ENCODE peak calls at places on chromosomes 6 and 20, in six cellular contexts. One of them, this sample, is unnamed.

GRCh38 chr20:59305898-59306640 is 5.7 kb downstream of the EDN3 start:
- DNase-seq in suprapubic skin: no peak
- DNase-seq in HCT116: no peak
- DNase-seq in prostate gland: no peak
- DNase-seq in breast epithelium: no peak
- DNase-seq in upper lobe of left lung: no peak
- DNase-seq in this sample: no peak

GRCh38 chr6:11315743-11316437 is 83.4 kb upstream of the NEDD9 start:
- DNase-seq in suprapubic skin: no peak
- DNase-seq in HCT116: peak; percentile 1
- DNase-seq in prostate gland: peak; percentile 22
- DNase-seq in breast epithelium: peak; percentile 62
- DNase-seq in upper lobe of left lung: no peak
- DNase-seq in this sample: no peak

GRCh38 chr6:36824262-36824661 is 15.0 kb downstream of the CPNE5 start:
- DNase-seq in suprapubic skin: no peak
- DNase-seq in HCT116: no peak
- DNase-seq in prostate gland: peak; percentile 22
- DNase-seq in breast epithelium: no peak
- DNase-seq in upper lobe of left lung: no peak
- DNase-seq in this sample: no peak

GRCh38 chr6:70180904-70181599 is 121.8 kb downstream of the COL9A1 start:
- DNase-seq in suprapubic skin: no peak
- DNase-seq in HCT116: no peak
- DNase-seq in prostate gland: no peak
- DNase-seq in breast epithelium: no peak
- DNase-seq in upper lobe of left lung: no peak
- DNase-seq in this sample: no peak

GRCh38 chr20:23031346-23031745 is 3.8 kb upstream of the SSTR4 start:
- DNase-seq in suprapubic skin: peak; percentile 52
- DNase-seq in HCT116: no peak
- DNase-seq in prostate gland: no peak
- DNase-seq in breast epithelium: no peak
- DNase-seq in upper lobe of left lung: no peak
- DNase-seq in this sample: no peak

GRCh38 chr20:3407426-3408250 is at the start of gene DNAAF9:
- DNase-seq in suprapubic skin: peak; percentile 91
- DNase-seq in HCT116: peak; percentile 38
- DNase-seq in prostate gland: peak; percentile 76
- DNase-seq in breast epithelium: peak; percentile 65
- DNase-seq in upper lobe of left lung: peak; percentile 86
- DNase-seq in this sample: peak; percentile 72

GRCh38 chr20:62051166-62051900 is 14.3 kb downstream of the TAF4 start:
- DNase-seq in suprapubic skin: peak; percentile 67
- DNase-seq in HCT116: no peak
- DNase-seq in prostate gland: no peak
- DNase-seq in breast epithelium: no peak
- DNase-seq in upper lobe of left lung: no peak
- DNase-seq in this sample: no peak

GRCh38 chr20:55528482-55528881 is 476.8 kb downstream of the CBLN4 start:
- DNase-seq in suprapubic skin: no peak
- DNase-seq in HCT116: no peak
- DNase-seq in prostate gland: no peak
- DNase-seq in breast epithelium: no peak
- DNase-seq in upper lobe of left lung: no peak
- DNase-seq in this sample: no peak

GRCh38 chr6:36650848-36651247 is 27.7 kb upstream of the CDKN1A start:
- DNase-seq in suprapubic skin: no peak
- DNase-seq in HCT116: no peak
- DNase-seq in prostate gland: peak; percentile 15
- DNase-seq in breast epithelium: no peak
- DNase-seq in upper lobe of left lung: no peak
- DNase-seq in this sample: no peak

GRCh38 chr20:23857954-23858565 is 21.5 kb downstream of the CST5 start:
- DNase-seq in suprapubic skin: no peak
- DNase-seq in HCT116: no peak
- DNase-seq in prostate gland: no peak
- DNase-seq in breast epithelium: no peak
- DNase-seq in upper lobe of left lung: no peak
- DNase-seq in this sample: no peak

GRCh38 chr6:114194362-114195343 is 148.2 kb downstream of the HS3ST5 start:
- DNase-seq in suprapubic skin: no peak
- DNase-seq in HCT116: no peak
- DNase-seq in prostate gland: no peak
- DNase-seq in breast epithelium: no peak
- DNase-seq in upper lobe of left lung: peak; percentile 43
- DNase-seq in this sample: no peak

GRCh38 chr6:139973602-139974373 is 599.3 kb upstream of the CITED2 start:
- DNase-seq in suprapubic skin: no peak
- DNase-seq in HCT116: no peak
- DNase-seq in prostate gland: no peak
- DNase-seq in breast epithelium: no peak
- DNase-seq in upper lobe of left lung: no peak
- DNase-seq in this sample: no peak

GRCh38 chr6:65642776-65643175 is 64.2 kb downstream of the EYS start:
- DNase-seq in suprapubic skin: no peak
- DNase-seq in HCT116: no peak
- DNase-seq in prostate gland: no peak
- DNase-seq in breast epithelium: no peak
- DNase-seq in upper lobe of left lung: no peak
- DNase-seq in this sample: no peak

GRCh38 chr6:129672883-129673631 is 36.9 kb downstream of the ARHGAP18 start:
- DNase-seq in suprapubic skin: no peak
- DNase-seq in HCT116: peak; percentile 80
- DNase-seq in prostate gland: no peak
- DNase-seq in breast epithelium: no peak
- DNase-seq in upper lobe of left lung: no peak
- DNase-seq in this sample: no peak

GRCh38 chr6:38346291-38347079 is 293.2 kb downstream of the BTBD9 start:
- DNase-seq in suprapubic skin: no peak
- DNase-seq in HCT116: no peak
- DNase-seq in prostate gland: no peak
- DNase-seq in breast epithelium: no peak
- DNase-seq in upper lobe of left lung: no peak
- DNase-seq in this sample: no peak

GRCh38 chr6:122789078-122789861 is at the start of gene SMPDL3A:
- DNase-seq in suprapubic skin: peak; percentile 84
- DNase-seq in HCT116: peak; percentile 57
- DNase-seq in prostate gland: peak; percentile 64
- DNase-seq in breast epithelium: peak; percentile 34
- DNase-seq in upper lobe of left lung: peak; percentile 71
- DNase-seq in this sample: peak; percentile 29

GRCh38 chr20:10185741-10186558 is 32.7 kb upstream of the SNAP25 start:
- DNase-seq in suprapubic skin: no peak
- DNase-seq in HCT116: no peak
- DNase-seq in prostate gland: peak; percentile 74
- DNase-seq in breast epithelium: peak; percentile 83
- DNase-seq in upper lobe of left lung: no peak
- DNase-seq in this sample: no peak

GRCh38 chr6:121748376-121748775 is 312.9 kb downstream of the GJA1 start:
- DNase-seq in suprapubic skin: no peak
- DNase-seq in HCT116: no peak
- DNase-seq in prostate gland: no peak
- DNase-seq in breast epithelium: no peak
- DNase-seq in upper lobe of left lung: no peak
- DNase-seq in this sample: no peak

GRCh38 chr6:9100869-9101575 is 665.7 kb upstream of the SLC35B3 start:
- DNase-seq in suprapubic skin: no peak
- DNase-seq in HCT116: no peak
- DNase-seq in prostate gland: no peak
- DNase-seq in breast epithelium: no peak
- DNase-seq in upper lobe of left lung: no peak
- DNase-seq in this sample: no peak

GRCh38 chr20:57693002-57693582 is 16.7 kb downstream of the PMEPA1 start:
- DNase-seq in suprapubic skin: no peak
- DNase-seq in HCT116: peak; percentile 62
- DNase-seq in prostate gland: peak; percentile 86
- DNase-seq in breast epithelium: peak; percentile 91
- DNase-seq in upper lobe of left lung: peak; percentile 51
- DNase-seq in this sample: no peak

GRCh38 chr20:57465486-57465885 is 59.5 kb downstream of the CTCFL start:
- DNase-seq in suprapubic skin: no peak
- DNase-seq in HCT116: no peak
- DNase-seq in prostate gland: no peak
- DNase-seq in breast epithelium: no peak
- DNase-seq in upper lobe of left lung: no peak
- DNase-seq in this sample: no peak

GRCh38 chr6:44504321-44504761 is 116.8 kb downstream of the CDC5L start:
- DNase-seq in suprapubic skin: no peak
- DNase-seq in HCT116: no peak
- DNase-seq in prostate gland: no peak
- DNase-seq in breast epithelium: no peak
- DNase-seq in upper lobe of left lung: no peak
- DNase-seq in this sample: no peak

GRCh38 chr6:152981219-152981618 is 1.6 kb downstream of the FBXO5 start:
- DNase-seq in suprapubic skin: no peak
- DNase-seq in HCT116: no peak
- DNase-seq in prostate gland: no peak
- DNase-seq in breast epithelium: no peak
- DNase-seq in upper lobe of left lung: no peak
- DNase-seq in this sample: no peak

GRCh38 chr6:152981989-152982767 is 663 bp downstream of the FBXO5 start:
- DNase-seq in suprapubic skin: no peak
- DNase-seq in HCT116: no peak
- DNase-seq in prostate gland: no peak
- DNase-seq in breast epithelium: no peak
- DNase-seq in upper lobe of left lung: no peak
- DNase-seq in this sample: no peak

GRCh38 chr6:152984387-152984872 is 1.6 kb upstream of the FBXO5 start:
- DNase-seq in suprapubic skin: no peak
- DNase-seq in HCT116: no peak
- DNase-seq in prostate gland: no peak
- DNase-seq in breast epithelium: no peak
- DNase-seq in upper lobe of left lung: no peak
- DNase-seq in this sample: no peak

GRCh38 chr6:152982768-152983636 is at the start of gene FBXO5:
- DNase-seq in suprapubic skin: peak; percentile 98
- DNase-seq in HCT116: peak; percentile 94
- DNase-seq in prostate gland: peak; percentile 97
- DNase-seq in breast epithelium: peak; percentile 98
- DNase-seq in upper lobe of left lung: peak; percentile 98
- DNase-seq in this sample: peak; percentile 74

GRCh38 chr6:152983637-152984386 is 971 bp upstream of the FBXO5 start:
- DNase-seq in suprapubic skin: peak; percentile 95
- DNase-seq in HCT116: peak; percentile 61
- DNase-seq in prostate gland: peak; percentile 60
- DNase-seq in breast epithelium: peak; percentile 72
- DNase-seq in upper lobe of left lung: peak; percentile 92
- DNase-seq in this sample: no peak
- TF ChIP-seq POLR2A in suprapubic skin: peak; percentile 11
- TF ChIP-seq POLR2A in HCT116: no peak
- TF ChIP-seq POLR2A in prostate gland: peak; percentile 34
- TF ChIP-seq POLR2A in breast epithelium: no peak
- TF ChIP-seq POLR2A in upper lobe of left lung: peak; percentile 12
- TF ChIP-seq POLR2A in this sample: peak; percentile 54

DNA sequence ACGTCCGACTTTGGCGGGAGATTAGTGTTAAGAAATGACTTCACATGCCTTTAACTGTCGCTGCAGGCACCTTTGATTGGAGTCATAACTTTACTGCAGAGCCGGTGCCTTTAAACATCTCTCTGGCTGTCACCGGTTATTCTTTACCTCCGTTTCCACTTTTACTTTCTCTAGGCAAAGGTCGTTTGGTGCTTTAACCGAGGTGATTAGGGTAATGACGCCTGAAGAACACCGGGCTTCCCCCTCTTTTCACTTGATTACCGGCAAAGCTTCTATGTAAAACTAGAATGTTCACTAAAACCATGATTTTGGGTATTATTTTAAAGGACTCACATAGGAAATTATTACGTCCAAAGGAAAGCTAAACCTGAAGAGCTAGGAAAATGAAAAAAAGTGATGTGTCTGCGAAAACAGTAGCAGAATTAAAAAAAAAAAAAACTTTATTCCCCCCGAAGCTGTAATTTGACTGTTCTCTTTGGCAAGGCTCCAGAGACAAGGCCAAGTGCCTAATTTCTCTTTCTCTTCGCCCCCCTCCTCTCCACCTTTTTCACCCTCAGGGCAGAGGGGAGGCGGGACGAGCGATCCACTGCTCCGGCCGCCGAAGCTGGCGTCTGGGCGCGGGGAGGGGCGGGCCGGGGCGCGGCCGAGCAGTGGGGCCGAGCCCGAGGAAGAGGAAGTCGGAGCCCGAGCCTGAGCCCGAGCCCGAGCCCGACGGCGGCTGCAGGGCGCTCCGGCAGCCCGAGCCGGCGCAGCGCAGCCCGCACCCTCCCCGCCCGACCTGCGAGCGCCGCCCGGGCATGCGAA is at the start of gene PLEKHG1:
- DNase-seq in suprapubic skin: peak; percentile 84
- DNase-seq in HCT116: peak; percentile 12
- DNase-seq in prostate gland: peak; percentile 39
- DNase-seq in breast epithelium: peak; percentile 59
- DNase-seq in upper lobe of left lung: peak; percentile 77
- DNase-seq in this sample: peak; percentile 61
- TF ChIP-seq POLR2AphosphoS5 in suprapubic skin: no peak
- TF ChIP-seq POLR2AphosphoS5 in HCT116: peak; percentile 68
- TF ChIP-seq POLR2AphosphoS5 in prostate gland: no peak
- TF ChIP-seq POLR2AphosphoS5 in breast epithelium: no peak
- TF ChIP-seq POLR2AphosphoS5 in upper lobe of left lung: peak; percentile 24
- TF ChIP-seq POLR2AphosphoS5 in this sample: no peak

GRCh38 chr20:47620808-47621805 is 119.4 kb downstream of the NCOA3 start:
- DNase-seq in suprapubic skin: no peak
- DNase-seq in HCT116: peak; percentile 51
- DNase-seq in prostate gland: no peak
- DNase-seq in breast epithelium: no peak
- DNase-seq in upper lobe of left lung: no peak
- DNase-seq in this sample: no peak
- TF ChIP-seq POLR2A in suprapubic skin: no peak
- TF ChIP-seq POLR2A in HCT116: no peak
- TF ChIP-seq POLR2A in prostate gland: no peak
- TF ChIP-seq POLR2A in breast epithelium: no peak
- TF ChIP-seq POLR2A in upper lobe of left lung: no peak
- TF ChIP-seq POLR2A in this sample: no peak

DNA sequence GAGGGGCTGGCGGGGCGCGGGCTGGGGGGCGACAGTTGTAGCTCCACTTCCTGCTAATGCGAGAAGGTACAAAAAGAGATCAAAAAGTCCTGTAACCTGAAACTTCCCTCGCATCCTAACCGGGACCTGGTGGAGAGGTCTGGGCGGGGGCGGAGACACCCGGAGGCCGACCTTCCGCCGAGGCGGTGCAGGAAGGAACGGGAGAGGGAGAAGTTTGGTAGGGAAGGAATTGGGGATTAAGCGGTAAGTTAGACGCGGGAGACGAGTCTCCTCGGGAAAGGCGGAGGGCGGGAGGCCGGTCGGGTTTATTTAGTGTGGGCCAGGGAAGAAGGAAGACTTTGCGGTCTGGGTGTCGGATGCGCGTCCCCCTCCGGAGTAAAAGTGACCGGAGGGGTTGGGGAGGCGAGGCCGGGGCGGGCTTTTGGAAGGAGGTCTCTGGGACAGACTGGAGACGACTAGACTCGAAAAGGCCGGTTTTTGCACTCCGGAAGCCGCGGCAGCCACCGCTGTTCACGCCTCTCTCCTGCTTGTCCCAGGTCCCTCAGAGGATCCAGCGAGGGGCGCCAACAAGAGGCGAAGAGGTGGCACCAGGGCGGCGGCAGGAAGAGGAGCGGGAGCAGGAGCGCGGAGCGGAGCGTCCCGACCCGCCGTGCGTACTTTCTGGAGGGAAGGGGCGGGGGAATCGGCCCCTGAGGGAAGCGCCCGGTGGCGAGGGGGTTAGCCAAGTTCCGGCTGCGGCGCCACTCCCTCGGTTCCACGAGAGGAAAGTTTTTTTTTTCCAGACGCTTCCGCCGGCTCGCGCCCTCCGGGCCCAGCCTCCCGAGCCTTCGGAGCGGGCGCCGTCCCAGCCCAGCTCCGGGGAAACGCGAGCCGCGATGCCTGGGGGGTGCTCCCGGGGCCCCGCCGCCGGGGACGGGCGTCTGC is 732 bp downstream of the TPBG start:
- DNase-seq in suprapubic skin: peak; percentile 83
- DNase-seq in HCT116: peak; percentile 54
- DNase-seq in prostate gland: peak; percentile 55
- DNase-seq in breast epithelium: peak; percentile 35
- DNase-seq in upper lobe of left lung: peak; percentile 39
- DNase-seq in this sample: peak; percentile 13
- TF ChIP-seq POLR2AphosphoS5 in suprapubic skin: no peak
- TF ChIP-seq POLR2AphosphoS5 in HCT116: peak; percentile 28
- TF ChIP-seq POLR2AphosphoS5 in prostate gland: no peak
- TF ChIP-seq POLR2AphosphoS5 in breast epithelium: peak; percentile 33
- TF ChIP-seq POLR2AphosphoS5 in upper lobe of left lung: no peak
- TF ChIP-seq POLR2AphosphoS5 in this sample: no peak

This sample was measured in GM12892.